ENCODE peak calls at places on chromosomes 11 and 22, in six cellular contexts. Z is CD8-positive, alpha-beta memory T cell; L is MV-4-11; I is amniotic stem cell; Y is DMS153; T is T1000. B is an unnamed sample.

GRCh38 chr22:20021196-20022181 is 579 bp downstream of the TANGO2 start:
- DNase-seq in T (no peak), L (no peak), I (no peak), Y (no peak), Z (no peak), B (peak)

GRCh38 chr11:34624069-34624468 is 3.2 kb downstream of the EHF start:
- DNase-seq in Y (no peak), I (no peak), L (no peak), T (no peak), Z (peak), B (no peak)

GRCh38 chr11:47906066-47906465 is 57.9 kb upstream of the NUP160 start:
- DNase-seq in L (no peak), I (no peak), Y (no peak), T (no peak), Z (no peak), B (peak)

GRCh38 chr11:74641289-74641688 is 48.9 kb downstream of the POLD3 start:
- DNase-seq in I (no peak), Z (no peak), L (peak), Y (peak), T (no peak), B (no peak)

GRCh38 chr11:110184974-110185597 is 91.9 kb downstream of the ZC3H12C start:
- DNase-seq in L (peak), I (no peak), Z (no peak), Y (no peak), T (no peak), B (peak)

GRCh38 chr22:17120281-17120680 is 879 bp downstream of the TMEM121B start:
- DNase-seq in T (no peak), L (no peak), I (no peak), Z (peak), Y (no peak), B (peak)

GRCh38 chr11:57493507-57494503 is 21.7 kb downstream of the SLC43A1 start:
- DNase-seq in Z (peak), Y (peak), I (no peak), T (no peak), L (no peak), B (no peak)

GRCh38 chr22:28029201-28029948 is 110.3 kb upstream of the PITPNB start:
- DNase-seq in Z (no peak), L (no peak), Y (peak), I (no peak), T (no peak), B (peak)

GRCh38 chr11:66973956-66974585 is 1.0 kb upstream of the C11orf86 start:
- DNase-seq in Y (no peak), I (no peak), L (peak), T (no peak), Z (no peak), B (no peak)

GRCh38 chr22:29820941-29821789 is 16.9 kb downstream of the ASCC2 start:
- DNase-seq in Z (no peak), I (peak), L (peak), Y (peak), T (peak), B (peak)

GRCh38 chr11:2376751-2377451 is at the start of gene CD81:
- DNase-seq in L (no peak), T (peak), I (no peak), Z (peak), Y (no peak), B (no peak)

GRCh38 chr22:18031670-18032454 is 7.5 kb upstream of the MICAL3 start:
- DNase-seq in T (peak), Y (peak), L (no peak), Z (no peak), I (peak), B (peak)

GRCh38 chr11:130781906-130782305 is 134.4 kb downstream of the SNX19 start:
- DNase-seq in I (no peak), Z (no peak), T (peak), Y (no peak), L (no peak), B (peak)

GRCh38 chr11:74330065-74330858 is 18.8 kb upstream of the P4HA3 start:
- DNase-seq in Z (no peak), T (no peak), L (no peak), Y (no peak), I (no peak), B (peak)

GRCh38 chr11:14258177-14258935 is 100.6 kb downstream of the RRAS2 start:
- DNase-seq in Z (no peak), Y (no peak), I (no peak), T (peak), L (peak), B (peak)

GRCh38 chr22:43118953-43119458 is 8.5 kb downstream of the BIK start:
- DNase-seq in Z (no peak), T (no peak), I (no peak), L (no peak), Y (peak), B (no peak)

GRCh38 chr11:47355283-47356128 is 3.0 kb upstream of the MYBPC3 start:
- DNase-seq in I (peak), L (peak), T (peak), Y (peak), Z (no peak), B (peak)

GRCh38 chr11:73226297-73227006 is 8.4 kb downstream of the P2RY2 start:
- DNase-seq in I (no peak), T (no peak), Z (no peak), L (no peak), Y (no peak), B (no peak)

GRCh38 chr11:58524232-58525036 is 16.5 kb upstream of the OR5B21 start:
- DNase-seq in L (peak), Y (peak), T (peak), I (peak), Z (peak), B (peak)

GRCh38 chr11:134402910-134403309 is 9.1 kb downstream of the B3GAT1 start:
- DNase-seq in Z (no peak), L (no peak), Y (no peak), T (no peak), I (no peak), B (no peak)

GRCh38 chr11:28696591-28696990 is 588.4 kb downstream of the METTL15 start:
- DNase-seq in Z (no peak), Y (no peak), T (no peak), L (no peak), I (no peak), B (no peak)

GRCh38 chr11:108486331-108486730 is 11.9 kb downstream of the POGLUT3 start:
- DNase-seq in T (no peak), Z (no peak), L (no peak), Y (no peak), I (no peak), B (no peak)

GRCh38 chr11:92340839-92341238 is 116.2 kb downstream of the FAT3 start:
- DNase-seq in I (no peak), L (no peak), T (no peak), Z (no peak), Y (no peak), B (peak)

GRCh38 chr11:27246925-27247324 is 116.1 kb downstream of the CCDC34 start:
- DNase-seq in L (no peak), Y (no peak), T (no peak), I (no peak), Z (no peak), B (no peak)

GRCh38 chr11:80815752-80816453 is 1375.1 kb upstream of the TENM4 start:
- DNase-seq in L (peak), T (no peak), Z (no peak), Y (no peak), I (no peak), B (no peak)

GRCh38 chr11:93626038-93626437 is 35.4 kb upstream of the CEP295 start:
- DNase-seq in L (no peak), T (no peak), Z (no peak), I (no peak), Y (no peak), B (no peak)